ENCODE peak calls at places on chromosome 10, in four cellular contexts. One of them, this sample, is unnamed.

GRCh38 chr10:70441161-70441876 is at the start of gene NODAL:
- DNase-seq in naive thymus-derived CD4-positive, alpha-beta T cell: no peak
- DNase-seq in PC-3: no peak
- DNase-seq in GM23338: peak; percentile 68
- DNase-seq in this sample: no peak

GRCh38 chr10:133170092-133170491 is 10.1 kb downstream of the KNDC1 start:
- DNase-seq in naive thymus-derived CD4-positive, alpha-beta T cell: no peak
- DNase-seq in PC-3: no peak
- DNase-seq in GM23338: no peak
- DNase-seq in this sample: no peak

GRCh38 chr10:30894221-30894620 is 137.4 kb downstream of the ZNF438 start:
- DNase-seq in naive thymus-derived CD4-positive, alpha-beta T cell: no peak
- DNase-seq in PC-3: no peak
- DNase-seq in GM23338: no peak
- DNase-seq in this sample: no peak

GRCh38 chr10:90751107-90751997 is 106.5 kb downstream of the HTR7 start:
- DNase-seq in naive thymus-derived CD4-positive, alpha-beta T cell: no peak
- DNase-seq in PC-3: peak; percentile 70
- DNase-seq in GM23338: peak; percentile 82
- DNase-seq in this sample: peak; percentile 38

GRCh38 chr10:12941966-12942365 is 59.5 kb downstream of the CCDC3 start:
- DNase-seq in naive thymus-derived CD4-positive, alpha-beta T cell: no peak
- DNase-seq in PC-3: no peak
- DNase-seq in GM23338: no peak
- DNase-seq in this sample: no peak

GRCh38 chr10:116316533-116316932 is 7.7 kb upstream of the CCDC172 start:
- DNase-seq in naive thymus-derived CD4-positive, alpha-beta T cell: no peak
- DNase-seq in PC-3: no peak
- DNase-seq in GM23338: no peak
- DNase-seq in this sample: no peak

GRCh38 chr10:14451341-14451740 is 120.6 kb upstream of the FRMD4A start:
- DNase-seq in naive thymus-derived CD4-positive, alpha-beta T cell: no peak
- DNase-seq in PC-3: no peak
- DNase-seq in GM23338: no peak
- DNase-seq in this sample: no peak

GRCh38 chr10:75508239-75508813 is 76.9 kb downstream of the LRMDA start:
- DNase-seq in naive thymus-derived CD4-positive, alpha-beta T cell: no peak
- DNase-seq in PC-3: peak; percentile 91
- DNase-seq in GM23338: no peak
- DNase-seq in this sample: no peak

GRCh38 chr10:72097448-72098300 is 9.3 kb upstream of the SPOCK2 start:
- DNase-seq in naive thymus-derived CD4-positive, alpha-beta T cell: no peak
- DNase-seq in PC-3: peak; percentile 90
- DNase-seq in GM23338: no peak
- DNase-seq in this sample: peak; percentile 94

GRCh38 chr10:79162861-79163662 is 94.3 kb downstream of the ZMIZ1 start:
- DNase-seq in naive thymus-derived CD4-positive, alpha-beta T cell: no peak
- DNase-seq in PC-3: peak; percentile 100
- DNase-seq in GM23338: no peak
- DNase-seq in this sample: no peak
- H3K4me1 ChIP-seq in naive thymus-derived CD4-positive, alpha-beta T cell: no peaks in the 10 kb centered on the region
- H3K4me1 ChIP-seq in PC-3: peaks cover 39% of the 10 kb centered on the region
- H3K4me1 ChIP-seq in GM23338: peaks cover 14% of the 10 kb centered on the region
- H3K4me1 ChIP-seq in this sample: peaks cover 42% of the 10 kb centered on the region

GRCh38 chr10:93462881-93463280 is 19.3 kb downstream of the MYOF start:
- DNase-seq in naive thymus-derived CD4-positive, alpha-beta T cell: no peak
- DNase-seq in PC-3: peak; percentile 92
- DNase-seq in GM23338: no peak
- DNase-seq in this sample: no peak
- H3K4me1 ChIP-seq in naive thymus-derived CD4-positive, alpha-beta T cell: no peaks in the 10 kb centered on the region
- H3K4me1 ChIP-seq in PC-3: peaks cover 80% of the 10 kb centered on the region
- H3K4me1 ChIP-seq in GM23338: no peaks in the 10 kb centered on the region
- H3K4me1 ChIP-seq in this sample: peaks cover 88% of the 10 kb centered on the region

GRCh38 chr10:29428486-29428885 is 139.6 kb downstream of the LYZL1 start:
- DNase-seq in naive thymus-derived CD4-positive, alpha-beta T cell: no peak
- DNase-seq in PC-3: no peak
- DNase-seq in GM23338: no peak
- DNase-seq in this sample: no peak
- H3K4me1 ChIP-seq in naive thymus-derived CD4-positive, alpha-beta T cell: no peaks in the 10 kb centered on the region
- H3K4me1 ChIP-seq in PC-3: no peaks in the 10 kb centered on the region
- H3K4me1 ChIP-seq in GM23338: no peaks in the 10 kb centered on the region
- H3K4me1 ChIP-seq in this sample: no peaks in the 10 kb centered on the region

DNA sequence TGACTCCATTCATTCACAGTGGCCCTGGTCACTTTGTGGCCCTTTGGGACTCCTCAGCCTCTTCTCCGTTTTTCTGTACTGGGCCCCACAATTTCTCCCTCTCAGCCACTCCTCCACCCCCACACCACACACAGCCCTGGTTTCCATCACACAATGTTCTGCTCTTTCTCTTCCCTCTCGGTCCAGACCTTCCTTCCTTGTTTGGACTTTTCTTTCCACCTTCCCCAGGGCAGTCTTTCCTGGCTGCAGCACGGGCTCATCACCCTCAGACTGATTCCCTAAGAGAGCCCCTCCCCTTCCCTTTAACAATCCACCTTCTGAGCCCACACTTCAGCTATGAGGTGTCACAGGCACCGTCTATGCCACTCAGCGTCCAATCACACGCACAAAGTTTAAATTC is 25.7 kb downstream of the CPXM2 start:
- DNase-seq in naive thymus-derived CD4-positive, alpha-beta T cell: no peak
- DNase-seq in PC-3: no peak
- DNase-seq in GM23338: no peak
- DNase-seq in this sample: no peak
- H3K4me1 ChIP-seq in naive thymus-derived CD4-positive, alpha-beta T cell: no peaks in the 10 kb centered on the region
- H3K4me1 ChIP-seq in PC-3: no peaks in the 10 kb centered on the region
- H3K4me1 ChIP-seq in GM23338: peaks cover 2% of the 10 kb centered on the region
- H3K4me1 ChIP-seq in this sample: peaks cover 3% of the 10 kb centered on the region

DNA sequence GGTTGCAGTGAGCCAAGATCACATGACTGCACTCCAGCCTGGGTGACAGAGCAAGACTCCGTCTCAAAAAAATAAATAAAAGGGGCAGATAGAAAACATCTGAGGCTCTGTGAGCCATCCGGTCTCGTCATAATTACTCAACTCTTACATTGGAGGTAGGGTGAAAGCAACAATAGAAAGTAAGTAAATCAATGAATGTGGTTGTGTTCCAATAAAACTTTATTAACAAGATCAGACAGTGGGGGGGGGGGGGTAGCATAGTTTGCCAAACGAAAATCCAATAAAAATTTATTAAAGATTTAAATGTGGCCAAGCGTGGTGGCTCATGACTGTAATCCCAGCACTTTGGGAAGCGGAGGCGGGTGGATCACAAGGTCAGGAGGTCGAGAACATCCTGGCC is 2.8 kb upstream of the ZFAND4 start:
- DNase-seq in naive thymus-derived CD4-positive, alpha-beta T cell: no peak
- DNase-seq in PC-3: no peak
- DNase-seq in GM23338: no peak
- DNase-seq in this sample: no peak
- H3K4me1 ChIP-seq in naive thymus-derived CD4-positive, alpha-beta T cell: peaks cover 7% of the 10 kb centered on the region
- H3K4me1 ChIP-seq in PC-3: peaks cover 4% of the 10 kb centered on the region
- H3K4me1 ChIP-seq in GM23338: peaks cover 8% of the 10 kb centered on the region
- H3K4me1 ChIP-seq in this sample: peaks cover 6% of the 10 kb centered on the region

DNA sequence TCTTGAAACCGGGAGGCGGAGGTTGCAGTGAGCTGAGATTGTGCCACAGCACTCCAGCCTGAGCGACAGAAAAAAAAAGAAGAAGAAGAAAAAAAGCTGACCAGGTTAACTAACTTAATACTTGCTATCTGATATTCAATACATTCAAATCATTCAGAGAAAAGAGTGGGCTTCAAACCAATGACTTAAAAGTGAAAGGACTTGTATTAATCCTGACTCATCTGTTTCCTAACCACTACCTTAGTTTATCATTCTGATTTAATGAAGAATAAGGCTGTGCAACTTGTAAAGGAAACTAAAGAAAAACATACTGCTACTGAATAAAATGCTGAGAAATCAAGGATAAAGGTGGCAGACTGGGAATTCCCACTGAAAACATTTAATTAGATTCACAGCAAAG is 128.4 kb downstream of the NRBF2 start:
- DNase-seq in naive thymus-derived CD4-positive, alpha-beta T cell: no peak
- DNase-seq in PC-3: peak; percentile 32
- DNase-seq in GM23338: no peak
- DNase-seq in this sample: no peak
- H3K4me1 ChIP-seq in naive thymus-derived CD4-positive, alpha-beta T cell: peaks cover 52% of the 10 kb centered on the region
- H3K4me1 ChIP-seq in PC-3: peaks cover 50% of the 10 kb centered on the region
- H3K4me1 ChIP-seq in GM23338: peaks cover 60% of the 10 kb centered on the region
- H3K4me1 ChIP-seq in this sample: peaks cover 31% of the 10 kb centered on the region

GRCh38 chr10:95517536-95518454 is 43.4 kb downstream of the SORBS1 start:
- DNase-seq in naive thymus-derived CD4-positive, alpha-beta T cell: no peak
- DNase-seq in PC-3: peak; percentile 87
- DNase-seq in GM23338: no peak
- DNase-seq in this sample: no peak

GRCh38 chr10:95511314-95511713 is 49.9 kb downstream of the SORBS1 start:
- DNase-seq in naive thymus-derived CD4-positive, alpha-beta T cell: no peak
- DNase-seq in PC-3: no peak
- DNase-seq in GM23338: no peak
- DNase-seq in this sample: no peak

GRCh38 chr10:95513008-95513589 is 48.1 kb downstream of the SORBS1 start:
- DNase-seq in naive thymus-derived CD4-positive, alpha-beta T cell: no peak
- DNase-seq in PC-3: no peak
- DNase-seq in GM23338: no peak
- DNase-seq in this sample: no peak

GRCh38 chr10:95516774-95517373 is 44.3 kb downstream of the SORBS1 start:
- DNase-seq in naive thymus-derived CD4-positive, alpha-beta T cell: no peak
- DNase-seq in PC-3: no peak
- DNase-seq in GM23338: no peak
- DNase-seq in this sample: no peak

GRCh38 chr10:95513941-95514392 is 47.2 kb downstream of the SORBS1 start:
- DNase-seq in naive thymus-derived CD4-positive, alpha-beta T cell: no peak
- DNase-seq in PC-3: peak; percentile 79
- DNase-seq in GM23338: no peak
- DNase-seq in this sample: no peak
- H3K4me1 ChIP-seq in naive thymus-derived CD4-positive, alpha-beta T cell: no peaks in the 10 kb centered on the region
- H3K4me1 ChIP-seq in PC-3: peaks cover 28% of the 10 kb centered on the region
- H3K4me1 ChIP-seq in GM23338: peaks cover 40% of the 10 kb centered on the region
- H3K4me1 ChIP-seq in this sample: peaks cover 81% of the 10 kb centered on the region

DNA sequence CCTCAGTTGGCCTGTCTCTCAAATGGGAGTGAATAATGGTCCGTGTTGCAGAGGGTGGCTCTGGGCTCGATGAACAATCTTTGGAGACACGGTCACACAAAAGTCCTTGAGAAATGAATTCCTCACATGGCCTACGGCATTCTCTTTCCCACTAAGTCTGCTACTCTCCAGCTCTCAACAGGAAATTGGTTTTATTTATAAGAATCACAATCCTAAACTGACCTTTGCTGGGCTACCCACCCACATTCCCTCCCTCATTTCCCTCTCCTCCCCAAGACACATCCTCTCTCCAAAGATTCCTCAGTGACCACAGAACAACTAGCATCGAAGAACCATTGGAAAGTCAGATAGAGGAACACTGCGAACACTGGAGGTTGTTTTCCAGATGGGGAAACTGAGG is 4.7 kb downstream of the AFAP1L2 start:
- DNase-seq in naive thymus-derived CD4-positive, alpha-beta T cell: no peak
- DNase-seq in PC-3: no peak
- DNase-seq in GM23338: no peak
- DNase-seq in this sample: no peak
- H3K4me1 ChIP-seq in naive thymus-derived CD4-positive, alpha-beta T cell: no peaks in the 10 kb centered on the region
- H3K4me1 ChIP-seq in PC-3: peaks cover 8% of the 10 kb centered on the region
- H3K4me1 ChIP-seq in GM23338: peaks cover 19% of the 10 kb centered on the region
- H3K4me1 ChIP-seq in this sample: peaks cover 82% of the 10 kb centered on the region

DNA sequence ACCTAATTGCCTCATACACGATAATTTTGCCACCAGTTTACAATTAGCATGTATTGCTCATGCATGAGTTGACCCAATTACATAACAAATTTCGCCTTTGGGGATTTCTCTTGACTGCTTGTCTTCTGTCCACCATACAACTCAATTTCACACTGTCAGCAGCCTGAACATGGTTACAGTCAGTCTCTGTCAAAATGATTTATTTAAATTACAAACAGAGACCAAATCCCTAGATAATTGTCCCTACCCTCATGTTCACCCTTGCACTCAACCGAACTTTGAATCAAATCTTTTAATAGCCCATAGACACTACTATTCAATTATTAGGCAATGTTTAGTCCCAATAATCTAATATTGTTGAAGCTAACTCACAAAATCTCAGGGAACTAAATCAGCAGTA is 59.7 kb upstream of the NEBL start:
- DNase-seq in naive thymus-derived CD4-positive, alpha-beta T cell: no peak
- DNase-seq in PC-3: no peak
- DNase-seq in GM23338: no peak
- DNase-seq in this sample: no peak
- H3K4me1 ChIP-seq in naive thymus-derived CD4-positive, alpha-beta T cell: no peaks in the 10 kb centered on the region
- H3K4me1 ChIP-seq in PC-3: no peaks in the 10 kb centered on the region
- H3K4me1 ChIP-seq in GM23338: no peaks in the 10 kb centered on the region
- H3K4me1 ChIP-seq in this sample: no peaks in the 10 kb centered on the region